ENCODE peak calls at places on chromosome 11, in ten cellular contexts. One of them, this sample, is unnamed.

GRCh38 chr11:45280449-45280848 is 5.7 kb downstream of the SYT13 start:
- DNase-seq in body of pancreas: no peak
- DNase-seq in uterus: no peak
- DNase-seq in A549: no peak
- DNase-seq in astrocyte of the cerebellum: no peak
- DNase-seq in mammary epithelial cell: no peak
- DNase-seq in heart left ventricle: no peak
- DNase-seq in AG04450: no peak
- DNase-seq in stomach: no peak
- DNase-seq in GM20000: no peak
- DNase-seq in this sample: no peak

GRCh38 chr11:2039198-2039759 is 41.6 kb upstream of the H19 start:
- DNase-seq in body of pancreas: no peak
- DNase-seq in uterus: no peak
- DNase-seq in A549: no peak
- DNase-seq in astrocyte of the cerebellum: no peak
- DNase-seq in mammary epithelial cell: no peak
- DNase-seq in heart left ventricle: no peak
- DNase-seq in AG04450: no peak
- DNase-seq in stomach: no peak
- DNase-seq in GM20000: no peak
- DNase-seq in this sample: no peak

GRCh38 chr11:66891849-66892660 is 35.2 kb downstream of the LRFN4 start:
- DNase-seq in body of pancreas: peak; percentile 63
- DNase-seq in uterus: no peak
- DNase-seq in A549: peak; percentile 98
- DNase-seq in astrocyte of the cerebellum: peak; percentile 62
- DNase-seq in mammary epithelial cell: peak; percentile 98
- DNase-seq in heart left ventricle: peak; percentile 63
- DNase-seq in AG04450: peak; percentile 81
- DNase-seq in stomach: peak; percentile 70
- DNase-seq in GM20000: peak; percentile 88
- DNase-seq in this sample: peak; percentile 80

GRCh38 chr11:60925685-60926267 is 1.5 kb downstream of the TMEM132A start:
- DNase-seq in body of pancreas: no peak
- DNase-seq in uterus: no peak
- DNase-seq in A549: peak; percentile 52
- DNase-seq in astrocyte of the cerebellum: no peak
- DNase-seq in mammary epithelial cell: peak; percentile 93
- DNase-seq in heart left ventricle: no peak
- DNase-seq in AG04450: peak; percentile 29
- DNase-seq in stomach: no peak
- DNase-seq in GM20000: no peak
- DNase-seq in this sample: no peak

GRCh38 chr11:83612891-83613766 is 327.0 kb upstream of the CCDC90B start:
- DNase-seq in body of pancreas: no peak
- DNase-seq in uterus: no peak
- DNase-seq in A549: no peak
- DNase-seq in astrocyte of the cerebellum: no peak
- DNase-seq in mammary epithelial cell: no peak
- DNase-seq in heart left ventricle: no peak
- DNase-seq in AG04450: no peak
- DNase-seq in stomach: no peak
- DNase-seq in GM20000: peak; percentile 50
- DNase-seq in this sample: no peak

GRCh38 chr11:61889831-61890230 is 1.5 kb downstream of the FADS3 start:
- DNase-seq in body of pancreas: no peak
- DNase-seq in uterus: no peak
- DNase-seq in A549: no peak
- DNase-seq in astrocyte of the cerebellum: no peak
- DNase-seq in mammary epithelial cell: no peak
- DNase-seq in heart left ventricle: no peak
- DNase-seq in AG04450: no peak
- DNase-seq in stomach: no peak
- DNase-seq in GM20000: no peak
- DNase-seq in this sample: no peak

GRCh38 chr11:45075952-45076351 is 70.5 kb upstream of the PRDM11 start:
- DNase-seq in body of pancreas: peak; percentile 42
- DNase-seq in uterus: no peak
- DNase-seq in A549: no peak
- DNase-seq in astrocyte of the cerebellum: no peak
- DNase-seq in mammary epithelial cell: no peak
- DNase-seq in heart left ventricle: no peak
- DNase-seq in AG04450: no peak
- DNase-seq in stomach: no peak
- DNase-seq in GM20000: no peak
- DNase-seq in this sample: no peak

GRCh38 chr11:86919557-86920210 is 35.5 kb downstream of the FZD4 start:
- DNase-seq in body of pancreas: no peak
- DNase-seq in uterus: no peak
- DNase-seq in A549: peak; percentile 74
- DNase-seq in astrocyte of the cerebellum: peak; percentile 75
- DNase-seq in mammary epithelial cell: peak; percentile 48
- DNase-seq in heart left ventricle: no peak
- DNase-seq in AG04450: peak; percentile 59
- DNase-seq in stomach: no peak
- DNase-seq in GM20000: peak; percentile 56
- DNase-seq in this sample: no peak

GRCh38 chr11:67022341-67022933 is 497 bp upstream of the SYT12 start:
- DNase-seq in body of pancreas: peak; percentile 54
- DNase-seq in uterus: peak; percentile 42
- DNase-seq in A549: peak; percentile 45
- DNase-seq in astrocyte of the cerebellum: no peak
- DNase-seq in mammary epithelial cell: peak; percentile 79
- DNase-seq in heart left ventricle: no peak
- DNase-seq in AG04450: peak; percentile 15
- DNase-seq in stomach: peak; percentile 32
- DNase-seq in GM20000: no peak
- DNase-seq in this sample: no peak

GRCh38 chr11:35160248-35160820 is 21.4 kb downstream of the CD44 start:
- DNase-seq in body of pancreas: no peak
- DNase-seq in uterus: no peak
- DNase-seq in A549: no peak
- DNase-seq in astrocyte of the cerebellum: no peak
- DNase-seq in mammary epithelial cell: no peak
- DNase-seq in heart left ventricle: no peak
- DNase-seq in AG04450: no peak
- DNase-seq in stomach: no peak
- DNase-seq in GM20000: no peak
- DNase-seq in this sample: no peak

GRCh38 chr11:112614605-112615004 is 346.6 kb upstream of the NCAM1 start:
- DNase-seq in body of pancreas: no peak
- DNase-seq in uterus: no peak
- DNase-seq in A549: no peak
- DNase-seq in astrocyte of the cerebellum: no peak
- DNase-seq in mammary epithelial cell: peak; percentile 88
- DNase-seq in heart left ventricle: no peak
- DNase-seq in AG04450: no peak
- DNase-seq in stomach: no peak
- DNase-seq in GM20000: no peak
- DNase-seq in this sample: no peak

DNA sequence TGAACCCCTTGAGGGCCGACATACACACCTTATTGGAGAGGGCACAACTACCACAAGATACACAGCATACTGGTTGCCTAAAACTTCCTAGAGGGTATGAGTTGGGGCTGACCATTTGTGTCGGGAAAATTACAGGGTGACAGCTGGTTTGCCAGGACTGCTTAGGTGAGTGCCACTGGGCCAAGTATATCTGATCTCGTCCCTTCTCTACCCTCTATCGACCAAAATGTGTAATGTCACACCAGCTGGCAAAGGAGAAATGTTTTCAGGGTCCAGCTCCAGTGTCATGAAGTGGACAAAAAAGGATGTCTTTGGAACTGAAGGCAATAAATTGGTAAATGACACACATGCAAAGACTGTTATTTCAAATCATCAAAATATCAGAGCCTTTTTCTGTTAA is 126.1 kb downstream of the PGR start:
- DNase-seq in body of pancreas: no peak
- DNase-seq in uterus: no peak
- DNase-seq in A549: peak; percentile 11
- DNase-seq in astrocyte of the cerebellum: no peak
- DNase-seq in mammary epithelial cell: peak; percentile 21
- DNase-seq in heart left ventricle: no peak
- DNase-seq in AG04450: no peak
- DNase-seq in stomach: no peak
- DNase-seq in GM20000: no peak
- DNase-seq in this sample: no peak
- TF ChIP-seq CTCF in body of pancreas: no peak
- TF ChIP-seq CTCF in uterus: no peak
- TF ChIP-seq CTCF in A549: no peak
- TF ChIP-seq CTCF in astrocyte of the cerebellum: no peak
- TF ChIP-seq CTCF in mammary epithelial cell: peak; percentile 28
- TF ChIP-seq CTCF in heart left ventricle: no peak
- TF ChIP-seq CTCF in AG04450: peak; percentile 18
- TF ChIP-seq CTCF in stomach: no peak
- TF ChIP-seq CTCF in GM20000: no peak
- TF ChIP-seq CTCF in this sample: peak; percentile 2

DNA sequence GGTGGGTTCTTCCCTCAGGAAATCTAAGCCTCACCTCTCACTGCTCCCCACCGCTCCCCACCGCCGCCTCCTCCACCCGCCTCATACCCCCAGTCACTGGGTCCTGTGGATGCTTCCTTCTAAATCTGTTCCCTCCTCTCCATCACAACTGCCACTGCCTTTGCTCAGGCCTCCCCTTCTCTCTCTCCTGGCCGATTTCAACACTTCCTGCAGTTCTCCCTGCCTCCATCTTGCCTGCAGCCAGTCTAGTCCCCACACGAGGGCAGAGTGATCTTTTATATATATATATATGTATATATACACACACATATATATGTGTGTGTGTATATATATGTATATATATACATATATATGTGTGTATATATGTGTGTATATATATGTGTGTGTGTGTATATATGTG is 27.8 kb downstream of the CREB3L1 start:
- DNase-seq in body of pancreas: no peak
- DNase-seq in uterus: no peak
- DNase-seq in A549: no peak
- DNase-seq in astrocyte of the cerebellum: no peak
- DNase-seq in mammary epithelial cell: no peak
- DNase-seq in heart left ventricle: no peak
- DNase-seq in AG04450: no peak
- DNase-seq in stomach: no peak
- DNase-seq in GM20000: no peak
- DNase-seq in this sample: no peak
- TF ChIP-seq CTCF in body of pancreas: no peak
- TF ChIP-seq CTCF in uterus: no peak
- TF ChIP-seq CTCF in A549: no peak
- TF ChIP-seq CTCF in astrocyte of the cerebellum: peak; percentile 33
- TF ChIP-seq CTCF in mammary epithelial cell: peak; percentile 27
- TF ChIP-seq CTCF in heart left ventricle: no peak
- TF ChIP-seq CTCF in AG04450: no peak
- TF ChIP-seq CTCF in stomach: no peak
- TF ChIP-seq CTCF in GM20000: no peak
- TF ChIP-seq CTCF in this sample: no peak

GRCh38 chr11:10041803-10042202 is 252.2 kb downstream of the SBF2 start:
- DNase-seq in body of pancreas: no peak
- DNase-seq in uterus: no peak
- DNase-seq in A549: no peak
- DNase-seq in astrocyte of the cerebellum: no peak
- DNase-seq in mammary epithelial cell: no peak
- DNase-seq in heart left ventricle: no peak
- DNase-seq in AG04450: no peak
- DNase-seq in stomach: no peak
- DNase-seq in GM20000: no peak
- DNase-seq in this sample: no peak
- TF ChIP-seq CTCF in body of pancreas: no peak
- TF ChIP-seq CTCF in uterus: no peak
- TF ChIP-seq CTCF in A549: no peak
- TF ChIP-seq CTCF in astrocyte of the cerebellum: no peak
- TF ChIP-seq CTCF in mammary epithelial cell: no peak
- TF ChIP-seq CTCF in heart left ventricle: no peak
- TF ChIP-seq CTCF in AG04450: no peak
- TF ChIP-seq CTCF in stomach: no peak
- TF ChIP-seq CTCF in GM20000: no peak
- TF ChIP-seq CTCF in this sample: no peak

DNA sequence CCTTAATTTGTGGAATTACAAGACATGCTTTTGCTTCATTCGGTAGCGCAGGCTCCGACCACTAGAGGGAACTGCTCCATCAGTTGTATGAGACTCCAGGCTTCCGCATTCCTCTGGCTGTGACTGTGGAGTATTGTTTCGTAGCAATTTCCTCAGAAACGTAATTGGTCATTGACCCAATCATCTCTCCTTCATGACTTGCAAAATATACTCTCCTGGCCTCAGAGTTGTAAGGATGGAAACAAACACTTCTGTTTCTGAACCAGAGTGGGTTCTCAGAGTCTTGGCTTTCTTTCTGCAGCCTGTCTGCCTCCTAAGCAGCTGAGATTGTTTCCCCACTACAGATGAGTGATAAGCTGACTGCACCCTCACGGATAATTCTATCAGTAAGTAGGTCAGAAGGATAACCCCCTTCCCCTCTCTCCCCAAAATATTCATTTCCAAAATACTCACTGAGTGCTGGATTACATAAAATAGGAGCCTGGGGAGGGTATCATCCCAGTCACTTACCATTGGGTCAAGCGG is 146.8 kb upstream of the ZC3H12C start:
- DNase-seq in body of pancreas: peak; percentile 85
- DNase-seq in uterus: peak; percentile 76
- DNase-seq in A549: peak; percentile 93
- DNase-seq in astrocyte of the cerebellum: peak; percentile 95
- DNase-seq in mammary epithelial cell: peak; percentile 87
- DNase-seq in heart left ventricle: peak; percentile 81
- DNase-seq in AG04450: peak; percentile 90
- DNase-seq in stomach: peak; percentile 84
- DNase-seq in GM20000: peak; percentile 63
- DNase-seq in this sample: peak; percentile 89
- TF ChIP-seq CTCF in body of pancreas: peak; percentile 81
- TF ChIP-seq CTCF in uterus: peak; percentile 77
- TF ChIP-seq CTCF in A549: peak; percentile 85
- TF ChIP-seq CTCF in astrocyte of the cerebellum: peak; percentile 94
- TF ChIP-seq CTCF in mammary epithelial cell: peak; percentile 95
- TF ChIP-seq CTCF in heart left ventricle: peak; percentile 98
- TF ChIP-seq CTCF in AG04450: peak; percentile 99
- TF ChIP-seq CTCF in stomach: peak; percentile 86
- TF ChIP-seq CTCF in GM20000: peak; percentile 93
- TF ChIP-seq CTCF in this sample: peak; percentile 97

DNA sequence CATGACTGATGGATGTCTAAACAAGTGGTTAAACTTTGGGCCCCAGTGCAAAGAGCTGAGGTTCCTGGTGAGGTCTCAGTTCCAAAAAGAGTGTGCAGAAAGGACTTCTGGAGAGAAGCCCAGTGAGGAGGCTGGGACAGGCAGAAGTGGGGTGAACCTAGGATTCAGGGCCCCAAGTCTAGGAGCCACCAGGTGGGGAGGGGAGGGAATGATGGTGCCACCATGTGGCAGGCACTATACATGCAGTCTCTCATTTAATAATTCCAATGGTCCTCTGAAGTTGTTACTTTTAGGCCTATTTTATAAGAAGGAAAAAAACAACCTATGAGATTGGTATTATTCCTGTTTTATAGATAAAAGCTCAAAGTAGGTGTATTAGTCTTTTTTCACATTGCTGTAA is 102.0 kb downstream of the INSC start:
- DNase-seq in body of pancreas: no peak
- DNase-seq in uterus: no peak
- DNase-seq in A549: no peak
- DNase-seq in astrocyte of the cerebellum: no peak
- DNase-seq in mammary epithelial cell: no peak
- DNase-seq in heart left ventricle: no peak
- DNase-seq in AG04450: no peak
- DNase-seq in stomach: no peak
- DNase-seq in GM20000: peak; percentile 33
- DNase-seq in this sample: no peak
- TF ChIP-seq CTCF in body of pancreas: no peak
- TF ChIP-seq CTCF in uterus: no peak
- TF ChIP-seq CTCF in A549: peak; percentile 28
- TF ChIP-seq CTCF in astrocyte of the cerebellum: peak; percentile 43
- TF ChIP-seq CTCF in mammary epithelial cell: peak; percentile 60
- TF ChIP-seq CTCF in heart left ventricle: no peak
- TF ChIP-seq CTCF in AG04450: peak; percentile 45
- TF ChIP-seq CTCF in stomach: no peak
- TF ChIP-seq CTCF in GM20000: peak; percentile 36
- TF ChIP-seq CTCF in this sample: peak; percentile 36